ENCODE peak calls at places on chromosomes 4 and X, in nine cellular contexts. T is activated T-cell treated with anti-CD3 and anti-CD28 coated beads, Interleukin-2, amount 50 U/mL, for 1 hour; X is Kasumi-1; D is colonic mucosa; H is T-helper 2 cell; L is dorsolateral prefrontal cortex; A is H7; Z is left kidney; U is central memory CD4-positive, alpha-beta T cell. P is an unnamed sample.

GRCh38 chrX:72576161-72576896 is 3.7 kb upstream of the HDAC8 start:
- DNase-seq in U (no peak), X (peak), L (no peak), A (no peak), Z (no peak), D (no peak), H (no peak), T (no peak), P (no peak)

GRCh38 chr4:52173470-52174055 is 122.5 kb downstream of the SPATA18 start:
- DNase-seq in H (no peak), A (no peak), L (no peak), Z (peak), U (no peak), X (peak), T (no peak), D (peak), P (no peak)

GRCh38 chrX:148269513-148269912 is 230.9 kb upstream of the AFF2 start:
- DNase-seq in H (no peak), X (peak), T (no peak), Z (no peak), U (no peak), D (no peak), L (no peak), A (no peak), P (no peak)

GRCh38 chr4:2402053-2402452 is 16.4 kb downstream of the ZFYVE28 start:
- DNase-seq in A (peak), X (peak), L (peak), T (peak), U (no peak), Z (peak), D (peak), H (no peak), P (peak)

GRCh38 chrX:31224321-31225012 is 152.6 kb upstream of the FTHL17 start:
- DNase-seq in D (no peak), H (no peak), T (no peak), Z (no peak), A (no peak), L (no peak), X (no peak), U (no peak), P (no peak)

GRCh38 chrX:74297766-74298165 is 6.2 kb upstream of the ZCCHC13 start:
- DNase-seq in A (no peak), Z (no peak), U (no peak), H (no peak), X (no peak), T (no peak), D (no peak), L (no peak), P (no peak)

GRCh38 chrX:132489256-132490085 is 633 bp upstream of the MBNL3 start:
- DNase-seq in Z (peak), U (peak), L (peak), A (peak), X (peak), T (peak), H (peak), D (peak), P (no peak)

GRCh38 chrX:10725071-10725470 is 104.7 kb upstream of the MID1 start:
- DNase-seq in T (no peak), D (no peak), U (no peak), A (peak), X (no peak), L (no peak), Z (no peak), H (no peak), P (no peak)

GRCh38 chrX:63747331-63747730 is 37.7 kb downstream of the ARHGEF9 start:
- DNase-seq in Z (no peak), T (no peak), L (no peak), X (no peak), D (no peak), U (no peak), A (no peak), H (no peak), P (no peak)

GRCh38 chr4:173519130-173520101 is 10.6 kb downstream of the HAND2 start:
- DNase-seq in U (no peak), T (no peak), A (peak), L (no peak), H (no peak), Z (peak), X (no peak), D (no peak), P (no peak)

GRCh38 chr4:73631565-73632226 is 11.5 kb upstream of the RASSF6 start:
- DNase-seq in X (no peak), A (no peak), D (no peak), T (no peak), U (no peak), H (no peak), L (no peak), Z (no peak), P (no peak)

GRCh38 chr4:112280657-112281056 is 5.0 kb downstream of the TIFA start:
- DNase-seq in X (no peak), H (no peak), A (no peak), U (no peak), L (no peak), D (no peak), Z (no peak), T (no peak), P (no peak)

GRCh38 chrX:69919749-69920148 is 130.0 kb downstream of the AWAT2 start:
- DNase-seq in U (no peak), H (no peak), A (peak), X (no peak), D (no peak), L (no peak), Z (no peak), T (no peak), P (no peak)

GRCh38 chr4:41015031-41015675 is 199.2 kb downstream of the APBB2 start:
- DNase-seq in T (no peak), H (no peak), A (no peak), Z (no peak), D (no peak), X (no peak), L (no peak), U (no peak), P (no peak)